ENCODE peak calls at places on chromosomes 5 and 9, in seven cellular contexts. C is neuronal stem cell, I is mesenchymal stem cell, A is trophoblast cell, Q is mesendoderm, U is H9, W is IMR-90. S is an unnamed sample.

GRCh38 chr5:181271081-181271480 is 10.1 kb upstream of the TRIM52 start:
- DNase-seq in C (no peak), I (no peak), A (no peak), Q (no peak), U (no peak), W (no peak), S (no peak)

GRCh38 chr5:177364159-177364962 is 6.6 kb downstream of the RGS14 start:
- DNase-seq in C (no peak), I (no peak), A (peak), Q (no peak), U (no peak), W (no peak), S (no peak)

GRCh38 chr5:55480781-55481180 is 54.0 kb downstream of the PLPP1 start:
- DNase-seq in C (no peak), I (peak), A (no peak), Q (no peak), U (no peak), W (peak), S (no peak)

GRCh38 chr5:37900692-37901091 is 60.9 kb upstream of the GDNF start:
- DNase-seq in C (no peak), I (peak), A (no peak), Q (peak), U (peak), W (peak), S (no peak)

GRCh38 chr5:91150636-91151035 is 232.5 kb downstream of the ARRDC3 start:
- DNase-seq in C (no peak), I (no peak), A (no peak), Q (no peak), U (no peak), W (no peak), S (no peak)

GRCh38 chr9:34484678-34485077 is 26.1 kb downstream of the DNAI1 start:
- DNase-seq in C (no peak), I (no peak), A (peak), Q (peak), U (no peak), W (no peak), S (no peak)

GRCh38 chr9:116899337-116900006 is 212.4 kb downstream of the TRIM32 start:
- DNase-seq in C (no peak), I (peak), A (peak), Q (peak), U (no peak), W (peak), S (no peak)

GRCh38 chr5:36870399-36871040 is 6.0 kb upstream of the NIPBL start:
- DNase-seq in C (no peak), I (peak), A (peak), Q (peak), U (no peak), W (peak), S (no peak)

GRCh38 chr5:143251175-143251574 is 152.3 kb downstream of the NR3C1 start:
- DNase-seq in C (no peak), I (no peak), A (no peak), Q (no peak), U (no peak), W (no peak), S (no peak)

GRCh38 chr5:143023447-143024096 is 253.4 kb downstream of the ARHGAP26 start:
- DNase-seq in C (no peak), I (no peak), A (no peak), Q (no peak), U (no peak), W (peak), S (no peak)

GRCh38 chr5:138233280-138233679 is 20.2 kb upstream of the CDC23 start:
- DNase-seq in C (no peak), I (no peak), A (no peak), Q (no peak), U (no peak), W (no peak), S (no peak)

GRCh38 chr5:155466851-155467250 is 453.3 kb downstream of the KIF4B start:
- DNase-seq in C (no peak), I (no peak), A (no peak), Q (no peak), U (no peak), W (no peak), S (no peak)

GRCh38 chr5:77259479-77259878 is 49.0 kb downstream of the PDE8B start:
- DNase-seq in C (no peak), I (no peak), A (no peak), Q (no peak), U (no peak), W (peak), S (no peak)

GRCh38 chr5:178496661-178497060 is 93.5 kb downstream of the COL23A1 start:
- DNase-seq in C (no peak), I (peak), A (no peak), Q (no peak), U (no peak), W (no peak), S (no peak)

GRCh38 chr5:174817610-174818009 is 93.2 kb downstream of the MSX2 start:
- DNase-seq in C (no peak), I (no peak), A (no peak), Q (no peak), U (no peak), W (no peak), S (no peak)

GRCh38 chr5:179321206-179321987 is 23.9 kb downstream of the ADAMTS2 start:
- DNase-seq in C (no peak), I (no peak), A (no peak), Q (no peak), U (no peak), W (no peak), S (no peak)

GRCh38 chr5:25006734-25007133 is 362.0 kb upstream of the CDH10 start:
- DNase-seq in C (peak), I (peak), A (peak), Q (peak), U (no peak), W (no peak), S (no peak)

GRCh38 chr9:116165912-116166311 is 12.3 kb downstream of the PAPPA start:
- DNase-seq in C (no peak), I (peak), A (peak), Q (no peak), U (no peak), W (peak), S (no peak)

GRCh38 chr9:311837-312236 is 97.2 kb downstream of the DOCK8 start:
- DNase-seq in C (no peak), I (no peak), A (no peak), Q (no peak), U (no peak), W (no peak), S (no peak)

GRCh38 chr5:91223886-91224285 is 159.2 kb downstream of the ARRDC3 start:
- DNase-seq in C (no peak), I (peak), A (peak), Q (no peak), U (no peak), W (peak), S (no peak)

GRCh38 chr5:82597437-82597836 is 319.3 kb upstream of the RPS23 start:
- DNase-seq in C (no peak), I (no peak), A (no peak), Q (peak), U (peak), W (no peak), S (no peak)

GRCh38 chr5:56409331-56410190 is 176.4 kb upstream of the ANKRD55 start:
- DNase-seq in C (no peak), I (peak), A (peak), Q (peak), U (no peak), W (peak), S (no peak)

GRCh38 chr5:120464627-120465280 is 654 bp downstream of the PRR16 start:
- DNase-seq in C (peak), I (peak), A (no peak), Q (peak), U (peak), W (peak), S (no peak)

GRCh38 chr5:4777435-4777834 is 362.7 kb upstream of the ADAMTS16 start:
- DNase-seq in C (no peak), I (no peak), A (no peak), Q (no peak), U (no peak), W (no peak), S (no peak)

GRCh38 chr5:59042201-59042600 is 459.3 kb downstream of the RAB3C start:
- DNase-seq in C (no peak), I (peak), A (no peak), Q (no peak), U (no peak), W (peak), S (no peak)

DNA sequence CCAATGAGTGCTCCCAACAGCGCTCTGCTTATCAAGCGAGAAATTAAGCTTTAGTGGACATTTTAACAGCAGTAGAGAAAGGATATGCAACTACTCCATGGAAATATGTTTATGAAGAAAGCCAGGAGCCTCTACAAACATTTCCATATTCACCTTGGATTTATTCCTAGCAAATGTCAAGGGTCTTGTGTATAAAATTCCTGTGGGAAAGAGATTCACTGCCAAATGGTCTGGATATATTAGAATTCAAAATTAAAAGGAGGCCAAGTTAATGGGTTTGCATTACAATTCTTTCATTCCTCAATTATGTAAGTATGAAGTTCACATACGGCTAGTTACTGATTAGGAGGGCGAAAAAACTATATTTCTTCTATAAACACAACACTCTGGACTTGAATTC is 66.4 kb downstream of the DTWD2 start:
- DNase-seq in C (no peak), I (no peak), A (no peak), Q (no peak), U (no peak), W (peak), S (no peak)
- H3K18ac ChIP-seq in C (no peak), I (no peak), A (no peak), Q (no peak), U (no peak), W (no peak), S (no peak)

GRCh38 chr5:102770803-102771202 is 15.7 kb downstream of the PAM start:
- DNase-seq in C (no peak), I (no peak), A (no peak), Q (no peak), U (no peak), W (no peak), S (no peak)
- H3K18ac ChIP-seq in C (no peak), I (no peak), A (no peak), Q (no peak), U (no peak), W (no peak), S (no peak)

DNA sequence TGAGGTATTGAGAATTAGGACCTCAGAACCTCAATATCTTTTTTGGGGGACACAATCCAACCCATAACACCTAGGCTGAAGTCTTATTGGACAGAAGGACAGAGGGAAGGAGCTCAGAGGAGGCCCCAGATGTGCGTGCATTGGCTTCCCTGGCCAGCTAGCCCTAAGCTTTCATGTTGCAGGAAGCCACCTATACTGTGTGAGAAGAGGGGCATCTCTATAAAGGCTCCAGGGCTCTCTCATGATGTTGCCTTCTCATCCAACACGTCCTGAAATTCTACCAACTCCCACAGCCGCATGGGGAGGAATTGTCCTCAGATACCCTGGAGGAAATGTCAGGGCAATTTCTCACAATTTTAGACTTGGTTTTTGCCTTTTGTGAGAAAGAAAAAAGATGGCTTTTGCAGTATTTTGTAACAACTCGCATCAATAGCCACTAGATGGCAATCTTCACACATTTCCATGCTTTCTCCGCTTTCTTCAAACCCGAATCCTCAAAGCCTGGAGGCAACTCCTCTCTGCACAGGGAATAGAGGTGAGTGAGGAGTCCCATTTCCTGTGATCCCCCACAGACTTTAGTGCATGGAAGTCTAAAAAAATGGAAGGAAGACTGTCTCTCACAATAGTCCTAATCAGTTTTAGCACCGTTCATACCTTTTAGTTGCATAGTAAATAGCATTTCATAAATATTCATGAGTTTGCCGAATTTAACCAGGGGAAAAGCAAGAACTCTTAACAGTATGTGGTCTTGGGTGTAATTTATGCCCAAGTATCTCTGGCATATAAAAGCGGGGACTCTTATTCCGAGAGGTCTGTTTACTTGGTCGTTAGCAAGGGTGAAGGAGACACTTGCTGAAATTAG is 7.4 kb upstream of the PPP3R2 start:
- DNase-seq in C (peak), I (peak), A (peak), Q (peak), U (peak), W (peak), S (no peak)
- H3K18ac ChIP-seq in C (no peak), I (no peak), A (no peak), Q (no peak), U (no peak), W (no peak), S (no peak)

GRCh38 chr9:121888438-121888775 is 204.7 kb downstream of the TTLL11 start:
- DNase-seq in C (no peak), I (peak), A (no peak), Q (peak), U (no peak), W (peak), S (no peak)
- H3K18ac ChIP-seq in C (no peak), I (no peak), A (no peak), Q (no peak), U (no peak), W (peak), S (no peak)

DNA sequence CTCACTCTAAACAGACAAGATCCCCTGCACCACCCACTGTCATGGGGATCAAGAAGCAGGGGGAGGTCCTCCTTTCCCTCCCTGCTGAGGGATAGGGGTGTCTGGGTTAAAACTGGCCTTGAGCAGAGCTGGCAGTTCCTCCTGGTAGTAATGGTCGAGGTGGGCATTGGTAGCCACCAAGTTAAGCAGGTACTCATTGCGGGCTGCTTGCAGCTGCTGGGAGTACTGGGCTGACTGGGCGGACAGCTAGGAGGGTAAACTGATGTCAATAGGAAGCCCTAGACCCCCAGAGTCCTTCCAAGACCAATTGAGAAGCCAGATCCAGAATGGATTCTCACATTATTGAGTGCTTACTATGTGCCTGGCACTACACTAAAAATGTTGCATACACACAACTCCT is 3.4 kb downstream of the FCHSD1 start:
- DNase-seq in C (no peak), I (no peak), A (no peak), Q (no peak), U (no peak), W (no peak), S (no peak)
- H3K18ac ChIP-seq in C (no peak), I (no peak), A (no peak), Q (no peak), U (no peak), W (no peak), S (no peak)

GRCh38 chr5:43036409-43036808 is 3.7 kb downstream of the ANXA2R start:
- DNase-seq in C (no peak), I (no peak), A (no peak), Q (peak), U (no peak), W (no peak), S (no peak)
- H3K18ac ChIP-seq in C (no peak), I (no peak), A (no peak), Q (no peak), U (no peak), W (peak), S (no peak)

GRCh38 chr5:156513123-156513814 is 186.3 kb downstream of the SGCD start:
- DNase-seq in C (no peak), I (peak), A (no peak), Q (no peak), U (no peak), W (no peak), S (no peak)
- H3K18ac ChIP-seq in C (no peak), I (no peak), A (no peak), Q (no peak), U (no peak), W (peak), S (no peak)

S was measured in H1.